ENCODE peak calls at places on chromosome 7, in four cellular contexts. W is neural crest cell, I is GM18507, O is cardiac fibroblast. V is an unnamed sample.

GRCh38 chr7:2016761-2017482 is 215.8 kb downstream of the MAD1L1 start:
- DNase-seq in W (no peak), I (no peak), O (no peak), V (no peak)

GRCh38 chr7:862157-862556 is 14.2 kb upstream of the GET4 start:
- DNase-seq in W (no peak), I (no peak), O (no peak), V (no peak)

GRCh38 chr7:27605689-27606269 is 56.9 kb downstream of the HIBADH start:
- DNase-seq in W (no peak), I (no peak), O (peak), V (no peak)

GRCh38 chr7:100539436-100540006 is 518 bp downstream of the AGFG2 start:
- DNase-seq in W (peak), I (no peak), O (no peak), V (no peak)

GRCh38 chr7:6346581-6346980 is 74.2 kb upstream of the CYTH3 start:
- DNase-seq in W (no peak), I (no peak), O (no peak), V (no peak)

GRCh38 chr7:47622946-47623640 is 41.2 kb upstream of the TNS3 start:
- DNase-seq in W (no peak), I (no peak), O (peak), V (no peak)

GRCh38 chr7:101940830-101941229 is 123.4 kb downstream of the CUX1 start:
- DNase-seq in W (no peak), I (no peak), O (no peak), V (peak)

GRCh38 chr7:85621286-85621685 is 434.4 kb upstream of the SEMA3D start:
- DNase-seq in W (no peak), I (no peak), O (no peak), V (no peak)

GRCh38 chr7:151724250-151724915 is 152.5 kb downstream of the PRKAG2 start:
- DNase-seq in W (no peak), I (no peak), O (no peak), V (no peak)

GRCh38 chr7:141366098-141366621 is 185.1 kb upstream of the AGK start:
- DNase-seq in W (no peak), I (no peak), O (peak), V (no peak)

GRCh38 chr7:112640682-112641081 is 149.5 kb downstream of the TMEM168 start:
- DNase-seq in W (no peak), I (no peak), O (no peak), V (no peak)

GRCh38 chr7:43362652-43363428 is 220.1 kb upstream of the STK17A start:
- DNase-seq in W (no peak), I (no peak), O (peak), V (no peak)

GRCh38 chr7:70810558-70811139 is 321.3 kb upstream of the GALNT17 start:
- DNase-seq in W (no peak), I (no peak), O (no peak), V (no peak)

GRCh38 chr7:15175103-15175502 is 272.6 kb upstream of the DGKB start:
- DNase-seq in W (no peak), I (no peak), O (peak), V (no peak)

GRCh38 chr7:95001815-95002561 is 94.6 kb downstream of the PPP1R9A start:
- DNase-seq in W (no peak), I (no peak), O (no peak), V (no peak)

GRCh38 chr7:144386741-144387140 is 16.8 kb downstream of the NOBOX start:
- DNase-seq in W (no peak), I (no peak), O (peak), V (no peak)

GRCh38 chr7:123714296-123715080 is 34.3 kb downstream of the WASL start:
- DNase-seq in W (no peak), I (no peak), O (no peak), V (no peak)

GRCh38 chr7:1103009-1103788 is 15.3 kb downstream of the GPER1 start:
- DNase-seq in W (no peak), I (no peak), O (no peak), V (no peak)

GRCh38 chr7:78863248-78863647 is 590.2 kb downstream of the MAGI2 start:
- DNase-seq in W (no peak), I (no peak), O (no peak), V (no peak)

GRCh38 chr7:24971333-24972165 is 8.4 kb downstream of the OSBPL3 start:
- DNase-seq in W (no peak), I (no peak), O (peak), V (no peak)

GRCh38 chr7:141960687-141961422 is 12.7 kb downstream of the TAS2R38 start:
- DNase-seq in W (no peak), I (no peak), O (no peak), V (no peak)

GRCh38 chr7:1422512-1423265 is 36.6 kb downstream of the MICALL2 start:
- DNase-seq in W (no peak), I (no peak), O (no peak), V (no peak)

GRCh38 chr7:100963386-100963785 is 6.0 kb upstream of the MUC12 start:
- DNase-seq in W (no peak), I (no peak), O (no peak), V (no peak)

GRCh38 chr7:1843921-1844335 is 173.9 kb downstream of the ELFN1 start:
- DNase-seq in W (no peak), I (no peak), O (no peak), V (no peak)

GRCh38 chr7:96996111-96996936 is 9.0 kb upstream of the DLX6 start:
- DNase-seq in W (no peak), I (no peak), O (no peak), V (no peak)

GRCh38 chr7:1669486-1669951 is 558 bp upstream of the ELFN1 start:
- DNase-seq in W (no peak), I (no peak), O (no peak), V (no peak)

GRCh38 chr7:148303295-148304013 is 287.1 kb upstream of the C7orf33 start:
- DNase-seq in W (no peak), I (no peak), O (peak), V (no peak)

GRCh38 chr7:45203459-45203858 is 45.9 kb downstream of the RAMP3 start:
- DNase-seq in W (no peak), I (no peak), O (no peak), V (no peak)

GRCh38 chr7:90262438-90262837 is 17.5 kb downstream of the CFAP69 start:
- DNase-seq in W (no peak), I (peak), O (peak), V (no peak)

GRCh38 chr7:46542076-46542475 is 621.0 kb upstream of the IGFBP3 start:
- DNase-seq in W (no peak), I (no peak), O (no peak), V (no peak)

GRCh38 chr7:137968890-137969289 is 33.0 kb downstream of the CREB3L2 start:
- DNase-seq in W (no peak), I (no peak), O (no peak), V (no peak)

GRCh38 chr7:145293793-145294153 is 457.9 kb upstream of the TPK1 start:
- DNase-seq in W (no peak), I (no peak), O (no peak), V (no peak)

GRCh38 chr7:28996836-28997235 is 38.7 kb upstream of the TRIL start:
- DNase-seq in W (no peak), I (no peak), O (peak), V (no peak)

GRCh38 chr7:104973909-104974415 is 40.0 kb upstream of the KMT2E start:
- DNase-seq in W (no peak), I (no peak), O (peak), V (no peak)

GRCh38 chr7:158445421-158446175 is 142.0 kb downstream of the PTPRN2 start:
- DNase-seq in W (no peak), I (no peak), O (no peak), V (no peak)

V was measured in cerebellar nuclear complex.